ENCODE peak calls at places on chromosomes 5 and 9, in nine cellular contexts. One of them, this sample, is unnamed.

GRCh38 chr9:121199921-121200320 is 1.7 kb downstream of the RAB14 start:
- DNase-seq in tibial artery: no peak
- DNase-seq in uterus: no peak
- DNase-seq in A549: no peak
- DNase-seq in esophagus squamous epithelium: no peak
- DNase-seq in psoas muscle: no peak
- DNase-seq in left lung: no peak
- DNase-seq in testis: no peak
- DNase-seq in adrenal gland: no peak
- DNase-seq in this sample: no peak

GRCh38 chr5:132427285-132428146 is 58.0 kb downstream of the SLC22A5 start:
- DNase-seq in esophagus squamous epithelium: no peak
- DNase-seq in adrenal gland: peak; percentile 23
- DNase-seq in testis: no peak
- DNase-seq in uterus: no peak
- DNase-seq in A549: no peak
- DNase-seq in left lung: peak; percentile 89
- DNase-seq in psoas muscle: peak; percentile 51
- DNase-seq in tibial artery: no peak
- DNase-seq in this sample: peak; percentile 71

GRCh38 chr9:69785757-69786156 is 25.9 kb upstream of the PTAR1 start:
- DNase-seq in adrenal gland: no peak
- DNase-seq in tibial artery: no peak
- DNase-seq in left lung: no peak
- DNase-seq in esophagus squamous epithelium: no peak
- DNase-seq in A549: no peak
- DNase-seq in uterus: no peak
- DNase-seq in testis: no peak
- DNase-seq in psoas muscle: no peak
- DNase-seq in this sample: no peak

GRCh38 chr9:8188720-8189407 is 389.3 kb upstream of the DMAC1 start:
- DNase-seq in esophagus squamous epithelium: no peak
- DNase-seq in left lung: no peak
- DNase-seq in tibial artery: no peak
- DNase-seq in adrenal gland: no peak
- DNase-seq in A549: no peak
- DNase-seq in psoas muscle: no peak
- DNase-seq in uterus: no peak
- DNase-seq in testis: no peak
- DNase-seq in this sample: no peak

GRCh38 chr5:174319551-174319950 is 274.0 kb downstream of the NSG2 start:
- DNase-seq in testis: no peak
- DNase-seq in A549: no peak
- DNase-seq in psoas muscle: no peak
- DNase-seq in left lung: peak; percentile 39
- DNase-seq in uterus: no peak
- DNase-seq in tibial artery: peak; percentile 51
- DNase-seq in esophagus squamous epithelium: no peak
- DNase-seq in adrenal gland: no peak
- DNase-seq in this sample: no peak

GRCh38 chr5:112289465-112289864 is 129.6 kb downstream of the EPB41L4A start:
- DNase-seq in esophagus squamous epithelium: no peak
- DNase-seq in psoas muscle: no peak
- DNase-seq in uterus: no peak
- DNase-seq in testis: no peak
- DNase-seq in tibial artery: no peak
- DNase-seq in A549: no peak
- DNase-seq in adrenal gland: no peak
- DNase-seq in left lung: no peak
- DNase-seq in this sample: no peak

GRCh38 chr5:167565555-167565954 is 725.9 kb upstream of the WWC1 start:
- DNase-seq in A549: peak; percentile 18
- DNase-seq in tibial artery: no peak
- DNase-seq in psoas muscle: no peak
- DNase-seq in testis: no peak
- DNase-seq in esophagus squamous epithelium: no peak
- DNase-seq in adrenal gland: no peak
- DNase-seq in uterus: no peak
- DNase-seq in left lung: no peak
- DNase-seq in this sample: no peak

GRCh38 chr5:122099060-122099790 is 21.2 kb upstream of the LOX start:
- DNase-seq in testis: no peak
- DNase-seq in tibial artery: no peak
- DNase-seq in adrenal gland: no peak
- DNase-seq in esophagus squamous epithelium: no peak
- DNase-seq in psoas muscle: no peak
- DNase-seq in uterus: no peak
- DNase-seq in left lung: no peak
- DNase-seq in A549: no peak
- DNase-seq in this sample: no peak

GRCh38 chr5:56050566-56051292 is 56.0 kb upstream of the IL6ST start:
- DNase-seq in psoas muscle: no peak
- DNase-seq in esophagus squamous epithelium: no peak
- DNase-seq in A549: no peak
- DNase-seq in testis: no peak
- DNase-seq in uterus: no peak
- DNase-seq in adrenal gland: no peak
- DNase-seq in tibial artery: no peak
- DNase-seq in left lung: no peak
- DNase-seq in this sample: no peak

GRCh38 chr5:103139264-103139865 is 19.3 kb downstream of the PPIP5K2 start:
- DNase-seq in tibial artery: peak; percentile 80
- DNase-seq in left lung: no peak
- DNase-seq in psoas muscle: peak; percentile 53
- DNase-seq in esophagus squamous epithelium: no peak
- DNase-seq in testis: peak; percentile 90
- DNase-seq in uterus: peak; percentile 56
- DNase-seq in A549: peak; percentile 61
- DNase-seq in adrenal gland: peak; percentile 84
- DNase-seq in this sample: peak; percentile 67

GRCh38 chr5:157669701-157670097 is 1.6 kb upstream of the C5orf52 start:
- DNase-seq in left lung: no peak
- DNase-seq in uterus: no peak
- DNase-seq in esophagus squamous epithelium: no peak
- DNase-seq in A549: no peak
- DNase-seq in tibial artery: no peak
- DNase-seq in psoas muscle: no peak
- DNase-seq in adrenal gland: no peak
- DNase-seq in testis: no peak
- DNase-seq in this sample: no peak

GRCh38 chr9:92257327-92257726 is 36.2 kb downstream of the IARS1 start:
- DNase-seq in adrenal gland: no peak
- DNase-seq in testis: no peak
- DNase-seq in A549: no peak
- DNase-seq in left lung: no peak
- DNase-seq in psoas muscle: no peak
- DNase-seq in uterus: no peak
- DNase-seq in esophagus squamous epithelium: no peak
- DNase-seq in tibial artery: no peak
- DNase-seq in this sample: no peak

GRCh38 chr5:131384181-131384580 is 120.3 kb downstream of the CDC42SE2 start:
- DNase-seq in tibial artery: no peak
- DNase-seq in A549: no peak
- DNase-seq in adrenal gland: no peak
- DNase-seq in testis: no peak
- DNase-seq in left lung: no peak
- DNase-seq in uterus: no peak
- DNase-seq in psoas muscle: no peak
- DNase-seq in esophagus squamous epithelium: no peak
- DNase-seq in this sample: no peak

GRCh38 chr5:55429707-55430253 is 105.0 kb downstream of the PLPP1 start:
- DNase-seq in A549: no peak
- DNase-seq in testis: no peak
- DNase-seq in adrenal gland: no peak
- DNase-seq in esophagus squamous epithelium: no peak
- DNase-seq in tibial artery: no peak
- DNase-seq in left lung: no peak
- DNase-seq in psoas muscle: no peak
- DNase-seq in uterus: no peak
- DNase-seq in this sample: no peak

GRCh38 chr5:56310711-56311204 is 77.6 kb upstream of the ANKRD55 start:
- DNase-seq in testis: no peak
- DNase-seq in psoas muscle: no peak
- DNase-seq in adrenal gland: no peak
- DNase-seq in A549: no peak
- DNase-seq in esophagus squamous epithelium: no peak
- DNase-seq in uterus: peak; percentile 38
- DNase-seq in left lung: no peak
- DNase-seq in tibial artery: no peak
- DNase-seq in this sample: no peak

DNA sequence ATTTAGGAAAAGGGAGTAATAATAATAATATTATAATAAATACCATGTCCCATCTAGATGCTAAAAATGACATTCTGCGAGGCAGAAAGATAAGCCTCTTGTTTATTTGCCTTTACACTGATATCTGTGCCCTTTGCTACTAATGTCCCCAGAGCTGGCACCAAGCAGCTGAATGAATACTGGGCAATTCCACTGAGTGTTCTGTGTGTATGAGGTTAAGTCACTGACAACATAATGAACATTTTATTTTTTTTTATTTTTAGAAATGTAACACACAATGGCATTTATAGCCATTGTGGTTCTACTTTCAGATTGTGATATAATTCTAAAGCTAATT is 89.7 kb downstream of the RGS7BP start:
- DNase-seq in uterus: no peak
- DNase-seq in esophagus squamous epithelium: no peak
- DNase-seq in A549: no peak
- DNase-seq in testis: no peak
- DNase-seq in left lung: no peak
- DNase-seq in tibial artery: no peak
- DNase-seq in psoas muscle: no peak
- DNase-seq in adrenal gland: no peak
- DNase-seq in this sample: no peak
- H3K4me1 ChIP-seq in uterus: no peaks in the 10 kb centered on the region
- H3K4me1 ChIP-seq in esophagus squamous epithelium: no peaks in the 10 kb centered on the region
- H3K4me1 ChIP-seq in A549: no peaks in the 10 kb centered on the region
- H3K4me1 ChIP-seq in testis: peaks cover 10% of the 10 kb centered on the region
- H3K4me1 ChIP-seq in left lung: no peaks in the 10 kb centered on the region
- H3K4me1 ChIP-seq in tibial artery: no peaks in the 10 kb centered on the region
- H3K4me1 ChIP-seq in psoas muscle: no peaks in the 10 kb centered on the region
- H3K4me1 ChIP-seq in adrenal gland: no peaks in the 10 kb centered on the region
- H3K4me1 ChIP-seq in this sample: no peaks in the 10 kb centered on the region

GRCh38 chr5:147751-148150 is 43.5 kb upstream of the LRRC14B start:
- DNase-seq in esophagus squamous epithelium: no peak
- DNase-seq in uterus: no peak
- DNase-seq in testis: no peak
- DNase-seq in A549: no peak
- DNase-seq in adrenal gland: no peak
- DNase-seq in psoas muscle: no peak
- DNase-seq in tibial artery: no peak
- DNase-seq in left lung: no peak
- DNase-seq in this sample: no peak

GRCh38 chr5:143041-143440 is 48.3 kb upstream of the LRRC14B start:
- DNase-seq in testis: no peak
- DNase-seq in left lung: peak; percentile 72
- DNase-seq in esophagus squamous epithelium: no peak
- DNase-seq in uterus: no peak
- DNase-seq in adrenal gland: no peak
- DNase-seq in psoas muscle: no peak
- DNase-seq in tibial artery: no peak
- DNase-seq in A549: no peak
- DNase-seq in this sample: no peak

GRCh38 chr5:142246-142810 is 49.0 kb upstream of the LRRC14B start:
- DNase-seq in left lung: no peak
- DNase-seq in A549: no peak
- DNase-seq in adrenal gland: no peak
- DNase-seq in testis: no peak
- DNase-seq in psoas muscle: no peak
- DNase-seq in uterus: no peak
- DNase-seq in tibial artery: no peak
- DNase-seq in esophagus squamous epithelium: no peak
- DNase-seq in this sample: no peak

GRCh38 chr5:144941-145340 is 46.4 kb upstream of the LRRC14B start:
- DNase-seq in psoas muscle: no peak
- DNase-seq in left lung: peak; percentile 59
- DNase-seq in A549: no peak
- DNase-seq in testis: no peak
- DNase-seq in esophagus squamous epithelium: no peak
- DNase-seq in tibial artery: no peak
- DNase-seq in uterus: no peak
- DNase-seq in adrenal gland: no peak
- DNase-seq in this sample: no peak

GRCh38 chr5:145585-146323 is 45.5 kb upstream of the LRRC14B start:
- DNase-seq in A549: no peak
- DNase-seq in left lung: no peak
- DNase-seq in adrenal gland: no peak
- DNase-seq in esophagus squamous epithelium: no peak
- DNase-seq in psoas muscle: no peak
- DNase-seq in testis: no peak
- DNase-seq in uterus: no peak
- DNase-seq in tibial artery: no peak
- DNase-seq in this sample: no peak
- H3K9me3 ChIP-seq in A549: peaks cover 27% of the 10 kb centered on the region
- H3K9me3 ChIP-seq in left lung: peaks cover 21% of the 10 kb centered on the region
- H3K9me3 ChIP-seq in adrenal gland: peaks cover 9% of the 10 kb centered on the region
- H3K9me3 ChIP-seq in esophagus squamous epithelium: peaks cover 29% of the 10 kb centered on the region
- H3K9me3 ChIP-seq in psoas muscle: peaks cover 8% of the 10 kb centered on the region
- H3K9me3 ChIP-seq in testis: no peaks in the 10 kb centered on the region
- H3K9me3 ChIP-seq in uterus: no peaks in the 10 kb centered on the region
- H3K9me3 ChIP-seq in tibial artery: peaks cover 14% of the 10 kb centered on the region
- H3K9me3 ChIP-seq in this sample: peaks cover 14% of the 10 kb centered on the region

DNA sequence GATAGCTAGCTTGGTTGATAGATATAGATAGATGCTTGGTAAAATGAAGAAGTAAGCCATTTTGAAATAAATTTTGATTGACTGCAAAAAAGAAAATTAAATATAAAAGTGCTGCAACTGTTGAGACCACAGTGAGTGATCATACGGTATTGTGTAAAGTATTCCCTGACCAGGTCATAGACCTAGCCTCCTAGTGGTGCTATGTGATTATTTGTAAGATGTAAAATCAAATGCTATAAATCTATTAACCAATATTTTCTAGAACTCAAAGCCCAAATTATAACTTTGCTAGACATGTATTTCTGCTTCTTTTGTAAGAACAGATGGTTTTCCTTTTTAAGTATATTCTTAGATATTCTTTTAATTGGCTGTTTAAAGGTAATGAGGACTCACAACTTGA is 480.2 kb upstream of the PTPRD start:
- DNase-seq in psoas muscle: no peak
- DNase-seq in esophagus squamous epithelium: no peak
- DNase-seq in A549: no peak
- DNase-seq in adrenal gland: no peak
- DNase-seq in testis: no peak
- DNase-seq in left lung: no peak
- DNase-seq in tibial artery: no peak
- DNase-seq in uterus: no peak
- DNase-seq in this sample: no peak
- TF ChIP-seq CTCF in psoas muscle: no peak
- TF ChIP-seq CTCF in esophagus squamous epithelium: no peak
- TF ChIP-seq CTCF in A549: no peak
- TF ChIP-seq CTCF in adrenal gland: no peak
- TF ChIP-seq CTCF in testis: no peak
- TF ChIP-seq CTCF in left lung: no peak
- TF ChIP-seq CTCF in tibial artery: no peak
- TF ChIP-seq CTCF in uterus: no peak
- TF ChIP-seq CTCF in this sample: no peak

DNA sequence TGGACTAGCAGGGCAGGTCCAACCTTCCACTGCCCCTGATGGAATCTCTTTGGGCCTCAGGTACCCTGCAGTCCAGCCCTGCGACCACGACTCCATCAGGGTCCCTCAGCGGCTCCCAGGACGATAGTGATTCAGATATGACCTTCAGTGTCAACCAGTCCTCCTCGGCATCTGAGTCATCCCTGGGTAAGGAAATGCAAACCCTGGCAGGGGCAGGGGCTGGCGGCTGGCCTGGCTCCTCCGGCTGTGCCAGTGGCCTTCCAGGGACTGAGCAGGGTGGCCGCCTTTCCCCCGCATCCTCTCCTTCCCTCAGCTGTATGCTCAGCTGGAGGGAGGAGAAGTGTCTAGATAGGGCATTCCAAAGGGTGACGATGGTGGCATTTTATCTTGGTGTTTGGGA is 45.0 kb downstream of the NEURL1B start:
- DNase-seq in testis: no peak
- DNase-seq in adrenal gland: peak; percentile 83
- DNase-seq in A549: no peak
- DNase-seq in left lung: no peak
- DNase-seq in uterus: no peak
- DNase-seq in tibial artery: peak; percentile 84
- DNase-seq in esophagus squamous epithelium: no peak
- DNase-seq in psoas muscle: no peak
- DNase-seq in this sample: no peak
- H3K4me1 ChIP-seq in testis: peaks cover 17% of the 10 kb centered on the region
- H3K4me1 ChIP-seq in adrenal gland: peaks cover 38% of the 10 kb centered on the region
- H3K4me1 ChIP-seq in A549: no peaks in the 10 kb centered on the region
- H3K4me1 ChIP-seq in left lung: peaks cover 17% of the 10 kb centered on the region
- H3K4me1 ChIP-seq in uterus: no peaks in the 10 kb centered on the region
- H3K4me1 ChIP-seq in tibial artery: peaks cover 47% of the 10 kb centered on the region
- H3K4me1 ChIP-seq in esophagus squamous epithelium: peaks cover 3% of the 10 kb centered on the region
- H3K4me1 ChIP-seq in psoas muscle: peaks cover 12% of the 10 kb centered on the region
- H3K4me1 ChIP-seq in this sample: peaks cover 23% of the 10 kb centered on the region